ENCODE peak calls at places on chromosomes 1 and 21, in six cellular contexts. G is IMR-90, C is H9, L is mesendoderm, H is mesenchymal stem cell, P is H1. S is an unnamed sample.
A peak's percentile ranks its signal among the peaks of the same experiment; 100 is the strongest.

GRCh38 chr1:159009287-159009686 is 420 bp upstream of the IFI16 start:
- DNase-seq in G (no peak), C (no peak), L (no peak), H (no peak), P (no peak), S (no peak)

GRCh38 chr1:157963713-157964112 is 29.7 kb upstream of the KIRREL1 start:
- DNase-seq in G (peak; percentile 66), C (peak; percentile 74), L (peak; percentile 79), H (peak; percentile 69), P (peak; percentile 86), S (peak; percentile 73)

GRCh38 chr1:110850145-110850544 is 22.8 kb upstream of the CD53 start:
- DNase-seq in G (no peak), C (no peak), L (no peak), H (no peak), P (no peak), S (no peak)

GRCh38 chr1:15911927-15912326 is 64.0 kb downstream of the ZBTB17 start:
- DNase-seq in G (no peak), C (no peak), L (no peak), H (no peak), P (no peak), S (no peak)

GRCh38 chr1:24349891-24350290 is 30.7 kb downstream of the GRHL3 start:
- DNase-seq in G (peak; percentile 51), C (no peak), L (no peak), H (no peak), P (no peak), S (no peak)

GRCh38 chr1:63731117-63732043 is 42.4 kb upstream of the ROR1 start:
- DNase-seq in G (peak; percentile 96), C (no peak), L (peak; percentile 86), H (peak; percentile 98), P (no peak), S (no peak)

GRCh38 chr1:15937706-15938168 is 38.2 kb downstream of the ZBTB17 start:
- DNase-seq in G (peak; percentile 66), C (no peak), L (peak; percentile 80), H (peak; percentile 76), P (peak; percentile 57), S (no peak)

GRCh38 chr1:62621907-62622306 is 24.6 kb downstream of the ANGPTL3 start:
- DNase-seq in G (peak; percentile 95), C (no peak), L (peak; percentile 84), H (peak; percentile 97), P (no peak), S (no peak)

GRCh38 chr1:233998926-233999325 is 94.5 kb downstream of the SLC35F3 start:
- DNase-seq in G (no peak), C (no peak), L (no peak), H (no peak), P (no peak), S (no peak)

GRCh38 chr1:55813619-55814018 is 598.5 kb upstream of the USP24 start:
- DNase-seq in G (peak; percentile 82), C (no peak), L (no peak), H (peak; percentile 79), P (no peak), S (no peak)

GRCh38 chr1:226893936-226894335 is 23.5 kb downstream of the PSEN2 start:
- DNase-seq in G (no peak), C (no peak), L (no peak), H (no peak), P (no peak), S (no peak)

GRCh38 chr1:219862366-219862765 is 66.0 kb downstream of the SLC30A10 start:
- DNase-seq in G (no peak), C (no peak), L (no peak), H (no peak), P (no peak), S (no peak)

GRCh38 chr1:219858980-219859379 is 69.4 kb downstream of the SLC30A10 start:
- DNase-seq in G (no peak), C (no peak), L (no peak), H (no peak), P (no peak), S (no peak)
- H2BK15ac ChIP-seq in G (no peak overlapping the region), C (no peak overlapping the region), L (no peak overlapping the region), H (no peak overlapping the region), P (no peak overlapping the region), S (no peak overlapping the region)

GRCh38 chr1:179043266-179043665 is 17.6 kb downstream of the FAM20B start:
- DNase-seq in G (no peak), C (no peak), L (no peak), H (no peak), P (no peak), S (no peak)

GRCh38 chr1:179043907-179044306 is 18.2 kb downstream of the FAM20B start:
- DNase-seq in G (no peak), C (no peak), L (no peak), H (no peak), P (no peak), S (no peak)

GRCh38 chr1:179046808-179047636 is 21.3 kb downstream of the FAM20B start:
- DNase-seq in G (no peak), C (no peak), L (no peak), H (peak; percentile 42), P (no peak), S (no peak)

GRCh38 chr1:179048339-179049124 is 22.8 kb downstream of the FAM20B start:
- DNase-seq in G (no peak), C (no peak), L (no peak), H (no peak), P (no peak), S (no peak)

DNA sequence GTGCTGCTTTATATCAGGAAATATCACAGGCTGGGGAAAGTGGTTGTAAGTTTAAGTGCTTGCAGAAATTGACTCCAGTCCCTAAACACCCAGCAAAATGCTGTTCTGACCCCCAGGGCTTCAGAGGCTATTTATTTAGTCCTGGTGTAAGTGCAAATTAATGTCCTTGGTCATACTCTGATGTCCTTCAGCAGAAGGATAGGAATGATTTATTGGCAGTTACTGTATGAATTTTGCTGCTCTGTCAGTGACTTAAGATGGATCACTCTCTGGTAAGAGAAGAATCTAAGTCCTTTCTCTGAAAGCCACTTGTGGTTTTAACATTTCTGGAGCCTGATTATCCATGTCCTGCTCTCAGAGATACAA is 21.9 kb downstream of the FAM20B start:
- DNase-seq in G (no peak), C (no peak), L (no peak), H (no peak), P (no peak), S (no peak)
- H2BK15ac ChIP-seq in G (no peak overlapping the region), C (no peak overlapping the region), L (no peak overlapping the region), H (no peak overlapping the region), P (no peak overlapping the region), S (no peak overlapping the region)

DNA sequence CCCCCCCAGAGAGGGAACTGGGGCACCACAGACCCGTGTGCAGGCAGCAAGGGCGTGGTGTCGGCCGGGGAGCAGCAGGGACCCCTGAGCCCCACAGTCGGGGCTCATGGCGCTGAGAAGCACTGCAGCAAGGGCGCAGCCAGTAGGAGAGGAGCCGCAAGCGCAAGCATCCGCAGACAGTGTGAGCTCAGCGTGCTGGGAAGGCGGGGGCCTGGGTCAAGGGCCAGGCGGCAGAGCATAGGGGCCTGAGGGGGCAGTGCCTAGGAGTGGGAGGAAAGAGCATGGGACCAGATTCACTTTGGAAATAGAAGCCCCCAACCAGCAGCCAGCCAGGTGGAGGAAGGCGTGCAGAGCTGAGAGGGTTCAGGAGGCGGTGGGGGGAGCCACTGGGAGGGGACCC is 6.7 kb upstream of the KCNAB2 start:
- DNase-seq in G (no peak), C (no peak), L (no peak), H (no peak), P (no peak), S (no peak)
- H2BK15ac ChIP-seq in G (no peak overlapping the region), C (no peak overlapping the region), L (no peak overlapping the region), H (no peak overlapping the region), P (no peak overlapping the region), S (peak overlapping the region; percentile 11)

GRCh38 chr1:6852136-6852890 is 67.1 kb downstream of the CAMTA1 start:
- DNase-seq in G (no peak), C (no peak), L (no peak), H (no peak), P (no peak), S (no peak)

GRCh38 chr1:6854166-6854565 is 68.9 kb downstream of the CAMTA1 start:
- DNase-seq in G (no peak), C (no peak), L (no peak), H (no peak), P (no peak), S (no peak)

GRCh38 chr1:6848816-6849215 is 63.6 kb downstream of the CAMTA1 start:
- DNase-seq in G (no peak), C (no peak), L (no peak), H (no peak), P (no peak), S (no peak)

DNA sequence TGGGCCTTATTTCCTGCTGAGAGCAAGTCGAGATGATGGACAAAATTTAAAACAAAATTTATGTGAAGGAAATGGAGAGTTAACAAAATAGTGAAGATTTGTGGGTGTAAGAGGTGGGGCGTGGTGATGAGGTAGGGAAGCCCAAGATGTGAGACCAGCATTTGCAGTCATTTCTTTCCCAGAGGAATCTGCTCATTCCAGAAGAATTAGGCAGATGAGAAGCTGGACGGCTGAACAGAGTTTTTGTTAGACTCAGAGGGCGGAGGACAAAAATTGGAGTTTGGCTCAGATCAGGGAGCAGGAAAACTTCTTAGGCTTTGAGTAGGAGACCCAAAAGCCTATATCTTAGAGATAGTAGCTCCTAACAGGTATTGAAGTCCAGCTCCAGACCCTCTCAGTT is 65.3 kb downstream of the CAMTA1 start:
- DNase-seq in G (no peak), C (no peak), L (no peak), H (no peak), P (no peak), S (no peak)
- H2BK15ac ChIP-seq in G (no peak overlapping the region), C (no peak overlapping the region), L (no peak overlapping the region), H (no peak overlapping the region), P (no peak overlapping the region), S (no peak overlapping the region)

GRCh38 chr21:19704832-19705231 is 1293.4 kb upstream of the NCAM2 start:
- DNase-seq in G (no peak), C (no peak), L (no peak), H (no peak), P (no peak), S (no peak)
- H2BK15ac ChIP-seq in G (no peak overlapping the region), C (no peak overlapping the region), L (no peak overlapping the region), H (no peak overlapping the region), P (no peak overlapping the region), S (no peak overlapping the region)

DNA sequence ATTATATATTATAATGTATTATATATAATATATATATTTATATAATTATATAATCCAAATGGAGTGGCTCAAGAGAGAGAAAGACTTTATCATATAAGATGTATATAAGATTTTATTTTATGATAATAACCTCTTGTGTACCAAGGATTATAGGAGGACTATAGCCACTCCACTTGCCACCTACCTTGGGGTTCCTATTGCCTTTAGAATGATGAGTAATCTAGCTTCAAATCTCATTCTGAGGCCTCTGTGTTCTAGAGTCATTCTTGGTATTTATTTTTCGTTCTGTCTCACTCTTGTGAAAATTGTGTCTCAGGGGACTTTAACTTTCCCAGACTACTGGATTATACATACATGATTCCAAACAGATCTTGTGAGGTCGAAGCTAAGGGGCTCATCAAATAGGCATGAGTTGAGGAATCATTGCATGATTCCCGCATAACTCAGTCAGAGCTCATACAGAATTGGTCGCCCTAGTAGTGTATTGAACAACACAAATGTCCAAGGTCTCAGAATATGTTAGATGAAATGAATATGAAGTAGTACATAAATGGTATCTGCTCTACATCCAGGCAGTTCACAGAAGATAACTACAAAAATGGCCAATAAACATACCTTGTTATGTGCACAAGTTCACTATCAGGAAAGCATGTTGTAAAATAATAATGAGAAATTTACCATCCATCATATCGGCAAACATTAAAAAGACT is 159.5 kb upstream of the RNPC3 start:
- DNase-seq in G (no peak), C (no peak), L (no peak), H (no peak), P (no peak), S (no peak)
- H2BK15ac ChIP-seq in G (no peak overlapping the region), C (no peak overlapping the region), L (no peak overlapping the region), H (no peak overlapping the region), P (no peak overlapping the region), S (no peak overlapping the region)

GRCh38 chr1:7767176-7767575 is 3.9 kb upstream of the VAMP3 start:
- DNase-seq in G (no peak), C (no peak), L (no peak), H (no peak), P (no peak), S (no peak)
- H2BK15ac ChIP-seq in G (no peak overlapping the region), C (no peak overlapping the region), L (no peak overlapping the region), H (no peak overlapping the region), P (no peak overlapping the region), S (no peak overlapping the region)